ENCODE peak calls at places on chromosome 1, in nine cellular contexts. R is neural progenitor cell, E is HCT116, G is mammary epithelial cell, Z is mesendoderm, Y is fibroblast of lung, U is HepG2, X is trophoblast cell, F is astrocyte. L is an unnamed sample.

GRCh38 chr1:78177708-78178270 is 132.0 kb downstream of the GIPC2 start:
- DNase-seq in R (no peak), E (no peak), G (no peak), Z (no peak), Y (no peak), U (no peak), X (no peak), F (no peak), L (no peak)

GRCh38 chr1:236753554-236753953 is 41.5 kb upstream of the MTR start:
- DNase-seq in R (peak; percentile 49), E (peak; percentile 56), G (peak; percentile 1), Z (peak; percentile 93), Y (peak; percentile 6), U (peak; percentile 63), X (no peak), F (no peak), L (peak; percentile 79)

GRCh38 chr1:966135-966602 is at the start of gene PLEKHN1:
- DNase-seq in R (no peak), E (no peak), G (peak; percentile 88), Z (peak; percentile 67), Y (peak; percentile 71), U (peak; percentile 30), X (peak; percentile 64), F (peak; percentile 41), L (peak; percentile 88)

GRCh38 chr1:156226116-156226538 is 13.3 kb downstream of the PMF1 start:
- DNase-seq in R (no peak), E (no peak), G (no peak), Z (no peak), Y (no peak), U (no peak), X (no peak), F (no peak), L (no peak)

GRCh38 chr1:112954945-112955677 is 885 bp downstream of the SLC16A1 start:
- DNase-seq in R (peak; percentile 87), E (peak; percentile 38), G (peak; percentile 71), Z (peak; percentile 92), Y (peak; percentile 75), U (peak; percentile 61), X (peak; percentile 79), F (peak; percentile 62), L (peak; percentile 92)

GRCh38 chr1:107626075-107626796 is 338.7 kb downstream of the VAV3 start:
- DNase-seq in R (no peak), E (no peak), G (no peak), Z (no peak), Y (peak; percentile 20), U (no peak), X (peak; percentile 27), F (peak; percentile 13), L (no peak)

GRCh38 chr1:23463286-23463685 is 20.7 kb downstream of the ASAP3 start:
- DNase-seq in R (no peak), E (no peak), G (no peak), Z (no peak), Y (peak; percentile 15), U (no peak), X (no peak), F (no peak), L (no peak)

GRCh38 chr1:162087118-162087517 is 17.6 kb downstream of the NOS1AP start:
- DNase-seq in R (no peak), E (no peak), G (no peak), Z (no peak), Y (peak; percentile 63), U (no peak), X (no peak), F (peak; percentile 54), L (no peak)

GRCh38 chr1:100322436-100323211 is 29.7 kb upstream of the CDC14A start:
- DNase-seq in R (no peak), E (no peak), G (peak; percentile 30), Z (no peak), Y (no peak), U (peak; percentile 52), X (no peak), F (no peak), L (no peak)

GRCh38 chr1:46749921-46750404 is 31.0 kb upstream of the EFCAB14 start:
- DNase-seq in R (no peak), E (no peak), G (peak; percentile 54), Z (no peak), Y (no peak), U (no peak), X (no peak), F (no peak), L (no peak)

GRCh38 chr1:905811-906531 is 17.8 kb upstream of the SAMD11 start:
- DNase-seq in R (peak; percentile 1), E (no peak), G (no peak), Z (no peak), Y (no peak), U (no peak), X (no peak), F (no peak), L (peak; percentile 47)

DNA sequence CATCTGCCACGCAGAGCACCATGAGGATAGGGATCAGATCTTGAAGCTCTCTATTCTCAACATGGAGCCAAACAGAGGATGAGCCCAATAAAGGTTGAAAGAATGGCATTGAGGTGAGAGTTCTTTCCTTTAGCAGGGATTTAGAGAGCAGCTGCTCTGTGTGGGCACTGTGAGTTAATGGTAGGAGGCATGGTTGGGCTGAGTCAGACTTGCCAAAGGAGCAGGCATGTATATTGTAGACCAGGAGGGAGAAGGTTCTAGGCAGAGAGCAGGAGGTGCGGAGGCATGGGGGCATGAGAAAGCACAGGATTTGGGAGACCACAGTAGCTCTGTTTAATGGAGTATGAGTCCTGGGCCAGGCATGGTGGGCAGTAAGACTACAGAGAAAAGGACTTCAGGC is 32.0 kb downstream of the TMEM53 start:
- DNase-seq in R (no peak), E (no peak), G (no peak), Z (no peak), Y (no peak), U (no peak), X (no peak), F (no peak), L (no peak)
- H3K9ac ChIP-seq in R (no peak overlapping the region), E (no peak overlapping the region), G (no peak overlapping the region), Z (no peak overlapping the region), Y (no peak overlapping the region), U (no peak overlapping the region), X (no peak overlapping the region), F (no peak overlapping the region), L (no peak overlapping the region)

DNA sequence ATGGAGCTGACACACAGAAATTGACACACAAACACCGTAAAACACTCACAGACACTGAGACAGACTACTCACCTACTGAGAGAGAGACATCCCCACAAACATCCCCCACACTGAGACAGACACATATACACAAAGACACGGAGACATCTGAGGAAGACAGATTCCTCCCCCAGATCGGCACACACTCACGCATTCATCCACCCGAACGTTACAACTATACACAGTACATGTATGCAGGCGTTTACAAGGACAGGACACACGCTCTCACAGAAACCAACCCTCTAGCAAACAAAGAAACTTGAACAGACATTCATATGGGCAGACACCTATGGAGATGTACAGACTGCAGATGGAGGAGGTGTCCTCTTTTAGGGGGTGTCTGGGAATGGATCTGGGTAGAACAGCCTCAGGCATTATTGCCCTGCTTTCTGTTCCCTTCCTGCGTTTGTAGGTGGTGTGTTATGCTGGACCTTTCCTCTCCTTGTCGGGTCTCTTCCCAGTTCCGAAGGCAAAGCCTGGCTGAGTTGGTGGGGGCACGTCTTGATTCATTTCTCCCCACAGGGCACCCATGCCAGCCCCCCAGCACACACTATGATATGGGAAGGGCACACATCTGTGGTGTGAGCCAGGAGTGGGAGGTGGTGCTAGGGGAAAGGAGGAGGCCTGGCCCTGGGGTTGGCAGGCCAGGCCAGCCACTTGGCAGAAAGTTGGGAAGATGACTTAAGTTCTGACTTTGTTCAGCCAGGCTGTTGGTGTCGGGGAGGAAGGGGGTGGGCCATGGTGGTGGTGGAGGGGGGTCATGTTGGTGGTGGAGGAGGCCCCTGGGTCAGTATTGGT is 1.5 kb downstream of the KIRREL1 start:
- DNase-seq in R (no peak), E (no peak), G (peak; percentile 34), Z (no peak), Y (peak; percentile 41), U (no peak), X (no peak), F (no peak), L (peak; percentile 57)
- H3K9ac ChIP-seq in R (peak overlapping the region; percentile 83), E (peak overlapping the region; percentile 92), G (peak overlapping the region; percentile 60), Z (peak overlapping the region; percentile 59), Y (peak overlapping the region; percentile 52), U (no peak overlapping the region), X (peak overlapping the region; percentile 72), F (peak overlapping the region; percentile 96), L (peak overlapping the region; percentile 38)

GRCh38 chr1:226722240-226722900 is 16.7 kb downstream of the ITPKB start:
- DNase-seq in R (no peak), E (no peak), G (no peak), Z (no peak), Y (no peak), U (no peak), X (no peak), F (no peak), L (peak; percentile 24)
- H3K9ac ChIP-seq in R (no peak overlapping the region), E (no peak overlapping the region), G (no peak overlapping the region), Z (no peak overlapping the region), Y (no peak overlapping the region), U (no peak overlapping the region), X (no peak overlapping the region), F (no peak overlapping the region), L (no peak overlapping the region)

GRCh38 chr1:43491056-43491455 is 37.3 kb upstream of the HYI start:
- DNase-seq in R (no peak), E (no peak), G (no peak), Z (no peak), Y (no peak), U (no peak), X (no peak), F (no peak), L (no peak)

GRCh38 chr1:43495204-43495603 is 35.5 kb upstream of the PTPRF start:
- DNase-seq in R (no peak), E (no peak), G (no peak), Z (no peak), Y (no peak), U (no peak), X (no peak), F (no peak), L (peak; percentile 58)

GRCh38 chr1:43492816-43493215 is 37.9 kb upstream of the PTPRF start:
- DNase-seq in R (no peak), E (no peak), G (peak; percentile 39), Z (no peak), Y (no peak), U (no peak), X (no peak), F (no peak), L (no peak)

GRCh38 chr1:43488165-43488564 is 34.4 kb upstream of the HYI start:
- DNase-seq in R (no peak), E (no peak), G (no peak), Z (no peak), Y (no peak), U (no peak), X (no peak), F (no peak), L (no peak)

DNA sequence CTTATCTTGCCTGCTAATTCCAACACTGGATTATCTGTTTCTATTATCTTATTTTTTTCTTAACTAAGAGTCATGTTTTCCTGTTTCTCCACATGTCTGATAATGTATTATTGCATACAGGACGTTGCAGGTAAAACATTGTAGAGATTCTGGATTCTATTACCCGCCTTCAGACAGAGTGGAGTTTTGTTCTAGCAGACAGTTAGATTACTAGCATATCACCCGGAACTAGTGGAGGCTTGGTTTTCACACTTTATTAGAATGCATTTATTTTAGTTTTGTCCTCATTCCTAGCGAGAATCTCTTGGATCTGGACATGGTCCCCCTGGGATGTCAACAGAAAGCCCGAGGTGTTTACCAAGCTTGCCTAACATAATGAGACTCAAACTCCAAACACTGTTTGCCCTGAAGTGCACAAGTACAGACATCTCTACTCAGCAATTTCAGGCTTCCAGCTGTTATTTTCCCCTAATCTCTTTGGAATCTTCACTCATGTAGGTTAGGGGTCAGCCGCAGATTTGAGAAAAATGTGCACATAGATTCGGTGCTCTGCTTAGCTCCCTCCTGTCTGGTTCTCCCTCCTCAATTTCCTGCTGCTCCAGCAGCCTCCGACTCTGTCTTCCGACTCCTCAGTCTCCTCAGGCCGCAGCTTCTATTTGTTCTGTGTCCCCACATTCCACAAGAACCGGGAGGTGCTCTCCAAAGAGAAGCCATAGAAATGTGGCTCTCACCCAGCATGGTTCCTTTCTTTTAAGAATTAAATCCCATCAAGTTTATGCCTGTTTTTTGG is 36.8 kb upstream of the PTPRF start:
- DNase-seq in R (peak; percentile 83), E (no peak), G (no peak), Z (peak; percentile 46), Y (no peak), U (peak; percentile 71), X (peak; percentile 69), F (no peak), L (peak; percentile 78)
- H3K9ac ChIP-seq in R (no peak overlapping the region), E (no peak overlapping the region), G (no peak overlapping the region), Z (no peak overlapping the region), Y (no peak overlapping the region), U (peak overlapping the region; percentile 38), X (no peak overlapping the region), F (no peak overlapping the region), L (no peak overlapping the region)